ENCODE peak calls at places on chromosomes 2 and 18, in four cellular contexts. One of them, this sample, is unnamed.

GRCh38 chr2:23828256-23828980 is 98.5 kb downstream of the ATAD2B start:
- DNase-seq in RCC 7860: no peak
- DNase-seq in A172: no peak
- DNase-seq in NCI-H2081: no peak
- DNase-seq in this sample: no peak

GRCh38 chr2:54012538-54013141 is 41.8 kb upstream of the PSME4 start:
- DNase-seq in RCC 7860: no peak
- DNase-seq in NCI-H2081: no peak
- DNase-seq in A172: no peak
- DNase-seq in this sample: no peak

GRCh38 chr2:62458206-62459035 is 47.6 kb downstream of the TMEM17 start:
- DNase-seq in RCC 7860: no peak
- DNase-seq in NCI-H2081: no peak
- DNase-seq in A172: no peak
- DNase-seq in this sample: no peak

GRCh38 chr18:42114310-42114943 is 159.4 kb downstream of the PIK3C3 start:
- DNase-seq in NCI-H2081: peak
- DNase-seq in RCC 7860: peak
- DNase-seq in A172: peak
- DNase-seq in this sample: peak

GRCh38 chr2:179909845-179910734 is 48.7 kb upstream of the ZNF385B start:
- DNase-seq in NCI-H2081: no peak
- DNase-seq in A172: no peak
- DNase-seq in RCC 7860: no peak
- DNase-seq in this sample: peak

GRCh38 chr18:7370375-7370774 is 139.5 kb downstream of the LRRC30 start:
- DNase-seq in A172: no peak
- DNase-seq in NCI-H2081: no peak
- DNase-seq in RCC 7860: no peak
- DNase-seq in this sample: no peak

GRCh38 chr2:11342561-11343343 is 1.7 kb downstream of the ROCK2 start:
- DNase-seq in NCI-H2081: peak
- DNase-seq in RCC 7860: peak
- DNase-seq in A172: peak
- DNase-seq in this sample: no peak

GRCh38 chr2:241882090-241882625 is 12.6 kb downstream of the RTP5 start:
- DNase-seq in RCC 7860: no peak
- DNase-seq in NCI-H2081: peak
- DNase-seq in A172: no peak
- DNase-seq in this sample: no peak

GRCh38 chr2:5560981-5561380 is 131.2 kb upstream of the SOX11 start:
- DNase-seq in RCC 7860: no peak
- DNase-seq in A172: peak
- DNase-seq in NCI-H2081: no peak
- DNase-seq in this sample: no peak

GRCh38 chr18:48663096-48663930 is 124.5 kb downstream of the CTIF start:
- DNase-seq in NCI-H2081: no peak
- DNase-seq in RCC 7860: no peak
- DNase-seq in A172: no peak
- DNase-seq in this sample: no peak

GRCh38 chr2:48131503-48132293 is 225.4 kb upstream of the FBXO11 start:
- DNase-seq in A172: no peak
- DNase-seq in RCC 7860: no peak
- DNase-seq in NCI-H2081: peak
- DNase-seq in this sample: no peak

GRCh38 chr2:72112421-72112820 is 35.2 kb downstream of the CYP26B1 start:
- DNase-seq in A172: peak
- DNase-seq in RCC 7860: peak
- DNase-seq in NCI-H2081: no peak
- DNase-seq in this sample: no peak

GRCh38 chr2:240405133-240405532 is 30.3 kb upstream of the GPC1 start:
- DNase-seq in NCI-H2081: no peak
- DNase-seq in A172: no peak
- DNase-seq in RCC 7860: no peak
- DNase-seq in this sample: no peak

GRCh38 chr2:73952499-73953446 is 26.1 kb downstream of the DGUOK start:
- DNase-seq in NCI-H2081: no peak
- DNase-seq in RCC 7860: no peak
- DNase-seq in A172: peak
- DNase-seq in this sample: no peak

GRCh38 chr2:120480903-120481445 is 135.0 kb downstream of the INHBB start:
- DNase-seq in A172: no peak
- DNase-seq in NCI-H2081: no peak
- DNase-seq in RCC 7860: no peak
- DNase-seq in this sample: no peak

GRCh38 chr18:46754188-46754587 is 2.7 kb downstream of the ST8SIA5 start:
- DNase-seq in NCI-H2081: no peak
- DNase-seq in A172: no peak
- DNase-seq in RCC 7860: no peak
- DNase-seq in this sample: no peak

GRCh38 chr2:101281482-101281881 is 27.0 kb downstream of the RNF149 start:
- DNase-seq in RCC 7860: no peak
- DNase-seq in NCI-H2081: no peak
- DNase-seq in A172: no peak
- DNase-seq in this sample: no peak

GRCh38 chr2:13558368-13558767 is 841.6 kb downstream of the TRIB2 start:
- DNase-seq in A172: peak
- DNase-seq in NCI-H2081: no peak
- DNase-seq in RCC 7860: peak
- DNase-seq in this sample: no peak

GRCh38 chr2:37865640-37866039 is 59.4 kb upstream of the RMDN2 start:
- DNase-seq in A172: no peak
- DNase-seq in NCI-H2081: no peak
- DNase-seq in RCC 7860: no peak
- DNase-seq in this sample: no peak

GRCh38 chr2:134676960-134677359 is 41.8 kb downstream of the TMEM163 start:
- DNase-seq in RCC 7860: no peak
- DNase-seq in NCI-H2081: no peak
- DNase-seq in A172: no peak
- DNase-seq in this sample: no peak

GRCh38 chr2:197356136-197356535 is 45.6 kb upstream of the ANKRD44 start:
- DNase-seq in NCI-H2081: no peak
- DNase-seq in A172: peak
- DNase-seq in RCC 7860: no peak
- DNase-seq in this sample: no peak

GRCh38 chr18:35672897-35673296 is 91.4 kb downstream of the GALNT1 start:
- DNase-seq in RCC 7860: no peak
- DNase-seq in A172: no peak
- DNase-seq in NCI-H2081: no peak
- DNase-seq in this sample: no peak

GRCh38 chr2:239716536-239717318 is 308.4 kb downstream of the NDUFA10 start:
- DNase-seq in A172: no peak
- DNase-seq in RCC 7860: no peak
- DNase-seq in NCI-H2081: no peak
- DNase-seq in this sample: peak

GRCh38 chr18:36578871-36579270 is 249.9 kb downstream of the TPGS2 start:
- DNase-seq in A172: peak
- DNase-seq in NCI-H2081: no peak
- DNase-seq in RCC 7860: no peak
- DNase-seq in this sample: no peak

GRCh38 chr2:86584164-86584913 is 21.1 kb upstream of the CHMP3 start:
- DNase-seq in NCI-H2081: no peak
- DNase-seq in RCC 7860: no peak
- DNase-seq in A172: peak
- DNase-seq in this sample: no peak

GRCh38 chr18:66124394-66124793 is 373.6 kb downstream of the CDH7 start:
- DNase-seq in NCI-H2081: no peak
- DNase-seq in A172: no peak
- DNase-seq in RCC 7860: no peak
- DNase-seq in this sample: no peak

GRCh38 chr2:222249444-222249843 is 49.4 kb downstream of the PAX3 start:
- DNase-seq in A172: no peak
- DNase-seq in NCI-H2081: no peak
- DNase-seq in RCC 7860: no peak
- DNase-seq in this sample: no peak

This sample was measured in nucleus accumbens.